ENCODE peak calls at places on chromosomes 13 and 19, in six cellular contexts. One of them, this sample, is unnamed. For H3K4me1, the result is how much of the 10 kb centered on the place peaks cover.

GRCh38 chr13:60836821-60837220 is 439.8 kb downstream of the TDRD3 start:
- DNase-seq in spleen: no peak
- DNase-seq in stomach: no peak
- DNase-seq in K562: no peak
- DNase-seq in HCT116: no peak
- DNase-seq in suprapubic skin: no peak
- DNase-seq in this sample: no peak

GRCh38 chr19:36707134-36707533 is 19.7 kb downstream of the ZNF567 start:
- DNase-seq in suprapubic skin: no peak
- DNase-seq in K562: no peak
- DNase-seq in spleen: no peak
- DNase-seq in stomach: no peak
- DNase-seq in HCT116: no peak
- DNase-seq in this sample: no peak

GRCh38 chr19:1247747-1248453 is 483 bp upstream of the MIDN start:
- DNase-seq in HCT116: no peak
- DNase-seq in stomach: peak
- DNase-seq in K562: no peak
- DNase-seq in spleen: peak
- DNase-seq in suprapubic skin: no peak
- DNase-seq in this sample: peak

GRCh38 chr19:41811036-41811435 is 14.6 kb downstream of the CEACAM3 start:
- DNase-seq in K562: no peak
- DNase-seq in HCT116: no peak
- DNase-seq in suprapubic skin: no peak
- DNase-seq in stomach: no peak
- DNase-seq in spleen: peak
- DNase-seq in this sample: no peak

GRCh38 chr19:11649941-11650340 is 52.7 kb downstream of the ZNF627 start:
- DNase-seq in stomach: no peak
- DNase-seq in HCT116: no peak
- DNase-seq in K562: no peak
- DNase-seq in spleen: no peak
- DNase-seq in suprapubic skin: no peak
- DNase-seq in this sample: no peak

GRCh38 chr19:40608957-40609356 is 7.8 kb downstream of the LTBP4 start:
- DNase-seq in suprapubic skin: no peak
- DNase-seq in HCT116: no peak
- DNase-seq in stomach: no peak
- DNase-seq in K562: no peak
- DNase-seq in spleen: no peak
- DNase-seq in this sample: no peak

GRCh38 chr13:44191504-44192171 is 182.0 kb upstream of the SERP2 start:
- DNase-seq in stomach: peak
- DNase-seq in spleen: no peak
- DNase-seq in HCT116: peak
- DNase-seq in K562: peak
- DNase-seq in suprapubic skin: no peak
- DNase-seq in this sample: peak

GRCh38 chr19:1469936-1470863 is 8.8 kb downstream of the C19orf25 start:
- DNase-seq in spleen: peak
- DNase-seq in stomach: peak
- DNase-seq in HCT116: peak
- DNase-seq in K562: peak
- DNase-seq in suprapubic skin: no peak
- DNase-seq in this sample: no peak

GRCh38 chr19:1067341-1068103 is 555 bp downstream of the ARHGAP45 start:
- DNase-seq in HCT116: no peak
- DNase-seq in stomach: no peak
- DNase-seq in K562: peak
- DNase-seq in suprapubic skin: no peak
- DNase-seq in spleen: peak
- DNase-seq in this sample: no peak

GRCh38 chr13:66899955-66900354 is 330.2 kb downstream of the PCDH9 start:
- DNase-seq in suprapubic skin: no peak
- DNase-seq in spleen: no peak
- DNase-seq in stomach: no peak
- DNase-seq in K562: no peak
- DNase-seq in HCT116: no peak
- DNase-seq in this sample: no peak

GRCh38 chr19:44653977-44654784 is 10.5 kb downstream of the PVR start:
- DNase-seq in suprapubic skin: no peak
- DNase-seq in HCT116: no peak
- DNase-seq in stomach: peak
- DNase-seq in K562: peak
- DNase-seq in spleen: peak
- DNase-seq in this sample: peak

GRCh38 chr19:8452446-8453123 is 7.8 kb downstream of the HNRNPM start:
- DNase-seq in K562: no peak
- DNase-seq in suprapubic skin: no peak
- DNase-seq in HCT116: no peak
- DNase-seq in spleen: no peak
- DNase-seq in stomach: no peak
- DNase-seq in this sample: no peak

GRCh38 chr19:8455018-8455417 is 10.2 kb downstream of the HNRNPM start:
- DNase-seq in spleen: no peak
- DNase-seq in HCT116: no peak
- DNase-seq in K562: no peak
- DNase-seq in suprapubic skin: no peak
- DNase-seq in stomach: no peak
- DNase-seq in this sample: no peak

GRCh38 chr19:8456064-8456463 is 11.3 kb downstream of the HNRNPM start:
- DNase-seq in suprapubic skin: no peak
- DNase-seq in K562: no peak
- DNase-seq in HCT116: no peak
- DNase-seq in stomach: no peak
- DNase-seq in spleen: no peak
- DNase-seq in this sample: no peak

GRCh38 chr19:8453616-8454015 is 8.8 kb downstream of the HNRNPM start:
- DNase-seq in HCT116: no peak
- DNase-seq in suprapubic skin: no peak
- DNase-seq in spleen: no peak
- DNase-seq in K562: no peak
- DNase-seq in stomach: no peak
- DNase-seq in this sample: no peak

GRCh38 chr19:8454218-8454617 is 9.4 kb downstream of the HNRNPM start:
- DNase-seq in stomach: no peak
- DNase-seq in suprapubic skin: no peak
- DNase-seq in K562: no peak
- DNase-seq in spleen: no peak
- DNase-seq in HCT116: no peak
- DNase-seq in this sample: no peak
- H3K4me1 ChIP-seq in stomach: half or more
- H3K4me1 ChIP-seq in suprapubic skin: half or more
- H3K4me1 ChIP-seq in K562: under half
- H3K4me1 ChIP-seq in spleen: half or more
- H3K4me1 ChIP-seq in HCT116: under half
- H3K4me1 ChIP-seq in this sample: under half

GRCh38 chr13:34939771-34940170 is 2.3 kb upstream of the NBEA start:
- DNase-seq in spleen: no peak
- DNase-seq in K562: no peak
- DNase-seq in stomach: no peak
- DNase-seq in suprapubic skin: no peak
- DNase-seq in HCT116: no peak
- DNase-seq in this sample: no peak

GRCh38 chr13:34941436-34941834 is 635 bp upstream of the NBEA start:
- DNase-seq in suprapubic skin: no peak
- DNase-seq in spleen: no peak
- DNase-seq in HCT116: no peak
- DNase-seq in K562: no peak
- DNase-seq in stomach: no peak
- DNase-seq in this sample: no peak

GRCh38 chr13:34942732-34943674 is 933 bp downstream of the NBEA start:
- DNase-seq in stomach: peak
- DNase-seq in suprapubic skin: peak
- DNase-seq in K562: no peak
- DNase-seq in spleen: peak
- DNase-seq in HCT116: no peak
- DNase-seq in this sample: peak

GRCh38 chr13:34943675-34944634 is 1.9 kb downstream of the NBEA start:
- DNase-seq in stomach: no peak
- DNase-seq in K562: no peak
- DNase-seq in HCT116: no peak
- DNase-seq in suprapubic skin: no peak
- DNase-seq in spleen: no peak
- DNase-seq in this sample: no peak

DNA sequence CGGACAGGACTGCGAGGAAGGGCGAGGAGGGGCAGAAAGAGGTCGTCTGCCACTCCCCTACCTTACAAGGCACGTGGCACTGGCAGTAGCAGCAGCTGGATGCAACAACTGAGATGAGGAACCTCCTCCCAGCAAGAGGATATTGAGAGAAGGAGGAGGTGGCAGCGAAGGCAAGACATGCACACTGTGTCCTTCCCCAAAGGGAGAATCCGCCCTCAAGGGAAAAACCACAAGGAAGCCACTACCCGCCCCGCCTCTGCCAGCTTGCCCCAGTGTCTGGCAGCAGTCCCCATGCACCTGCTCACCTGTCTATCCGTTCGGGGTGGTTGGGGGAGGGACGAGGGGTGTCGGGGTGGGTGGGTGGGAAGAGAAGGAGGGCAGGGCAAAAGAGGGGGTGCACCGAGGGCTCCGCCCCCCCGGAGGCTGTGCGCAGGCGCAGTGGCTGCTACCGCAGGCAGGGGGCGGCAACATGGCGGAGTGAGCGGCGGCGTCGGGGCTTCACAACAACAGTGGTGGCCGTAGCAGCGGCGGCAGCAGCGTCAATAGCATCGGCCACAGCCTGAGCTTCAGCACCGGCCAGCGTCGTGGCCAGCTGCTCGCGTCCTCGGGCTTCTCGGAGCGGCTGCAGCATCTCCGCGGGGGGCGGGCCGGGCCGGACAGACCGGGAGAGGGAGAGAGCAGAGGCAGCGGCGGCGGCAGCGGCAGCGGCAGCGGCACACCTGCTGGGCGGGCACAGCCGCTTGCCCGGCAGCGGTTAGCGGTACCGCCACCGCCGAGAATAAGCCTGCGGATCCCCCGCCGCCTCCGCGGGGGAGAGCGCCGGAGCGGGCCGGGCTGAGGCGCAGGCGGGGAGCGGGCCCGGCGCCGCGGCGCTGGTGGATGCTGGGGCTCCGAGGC is at the start of gene NBEA:
- DNase-seq in spleen: peak
- DNase-seq in HCT116: peak
- DNase-seq in K562: peak
- DNase-seq in suprapubic skin: peak
- DNase-seq in stomach: peak
- DNase-seq in this sample: peak
- TF ChIP-seq POLR2A in spleen: no peak
- TF ChIP-seq POLR2A in HCT116: peak
- TF ChIP-seq POLR2A in K562: no peak
- TF ChIP-seq POLR2A in suprapubic skin: no peak
- TF ChIP-seq POLR2A in stomach: no peak
- TF ChIP-seq POLR2A in this sample: peak

GRCh38 chr13:96093296-96094006 is 3.5 kb downstream of the HS6ST3 start:
- DNase-seq in HCT116: no peak
- DNase-seq in suprapubic skin: no peak
- DNase-seq in stomach: no peak
- DNase-seq in K562: no peak
- DNase-seq in spleen: no peak
- DNase-seq in this sample: no peak

GRCh38 chr13:96089749-96090239 is at the start of gene HS6ST3:
- DNase-seq in stomach: peak
- DNase-seq in suprapubic skin: no peak
- DNase-seq in K562: no peak
- DNase-seq in HCT116: peak
- DNase-seq in spleen: no peak
- DNase-seq in this sample: peak

GRCh38 chr13:96090240-96091101 is 564 bp downstream of the HS6ST3 start:
- DNase-seq in suprapubic skin: no peak
- DNase-seq in HCT116: no peak
- DNase-seq in K562: peak
- DNase-seq in spleen: no peak
- DNase-seq in stomach: peak
- DNase-seq in this sample: no peak

GRCh38 chr13:96091932-96092253 is 2.0 kb downstream of the HS6ST3 start:
- DNase-seq in stomach: no peak
- DNase-seq in spleen: no peak
- DNase-seq in K562: no peak
- DNase-seq in HCT116: no peak
- DNase-seq in suprapubic skin: no peak
- DNase-seq in this sample: no peak

DNA sequence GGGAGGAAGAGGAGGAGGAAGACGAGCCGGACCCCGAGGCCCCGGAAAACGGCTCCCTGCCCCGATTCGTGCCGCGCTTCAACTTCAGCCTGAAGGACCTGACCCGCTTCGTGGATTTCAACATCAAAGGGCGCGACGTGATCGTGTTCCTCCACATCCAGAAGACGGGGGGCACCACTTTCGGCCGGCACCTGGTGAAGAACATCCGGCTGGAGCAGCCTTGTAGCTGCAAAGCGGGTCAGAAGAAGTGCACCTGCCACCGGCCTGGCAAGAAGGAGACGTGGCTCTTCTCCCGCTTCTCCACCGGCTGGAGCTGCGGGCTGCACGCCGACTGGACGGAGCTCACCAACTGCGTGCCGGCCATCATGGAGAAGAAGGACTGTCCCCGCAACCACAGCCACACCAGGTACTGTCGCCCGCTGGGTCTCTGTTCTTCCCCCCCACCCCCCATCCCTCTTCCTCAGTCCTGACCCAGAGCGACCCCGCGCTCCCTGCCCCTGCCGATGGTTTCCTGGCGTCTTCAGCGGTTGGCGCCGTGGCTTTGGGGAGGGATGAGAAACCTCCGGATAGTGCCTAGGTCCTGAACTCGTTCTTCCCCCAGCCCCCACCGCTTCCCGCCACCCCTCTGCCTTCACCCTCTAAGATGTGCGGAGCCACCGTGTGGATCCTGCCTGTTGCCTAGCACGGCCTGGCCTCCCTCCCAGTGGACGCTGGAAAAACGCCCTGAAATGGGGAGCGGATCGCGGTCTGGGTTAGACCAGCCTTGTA is 1.4 kb downstream of the HS6ST3 start:
- DNase-seq in K562: no peak
- DNase-seq in stomach: peak
- DNase-seq in spleen: no peak
- DNase-seq in HCT116: no peak
- DNase-seq in suprapubic skin: peak
- DNase-seq in this sample: no peak
- TF ChIP-seq POLR2AphosphoS5 in K562: no peak
- TF ChIP-seq POLR2AphosphoS5 in stomach: no peak
- TF ChIP-seq POLR2AphosphoS5 in spleen: no peak
- TF ChIP-seq POLR2AphosphoS5 in HCT116: no peak
- TF ChIP-seq POLR2AphosphoS5 in suprapubic skin: no peak
- TF ChIP-seq POLR2AphosphoS5 in this sample: no peak

DNA sequence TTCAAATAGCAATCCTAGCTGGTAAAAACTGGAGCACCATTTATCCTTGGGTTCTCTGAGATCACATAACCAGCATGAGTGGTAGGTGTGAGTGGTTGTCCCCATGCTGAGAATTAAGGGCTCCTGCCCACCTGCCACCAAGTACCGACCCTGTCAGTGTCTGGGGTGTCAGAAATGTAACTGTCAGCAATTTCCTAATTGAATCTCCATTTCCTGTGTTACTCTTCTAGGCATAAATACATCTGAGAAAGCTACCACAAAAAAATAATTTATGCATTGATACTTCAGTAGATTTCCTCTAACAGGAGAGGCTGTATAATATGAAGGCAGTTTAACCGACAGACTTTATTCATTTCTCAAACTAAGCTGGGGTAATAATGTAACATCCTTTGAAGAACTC is 25.1 kb downstream of the CPB2 start:
- DNase-seq in suprapubic skin: no peak
- DNase-seq in HCT116: no peak
- DNase-seq in stomach: no peak
- DNase-seq in spleen: no peak
- DNase-seq in K562: no peak
- DNase-seq in this sample: no peak
- H3K4me1 ChIP-seq in suprapubic skin: under half
- H3K4me1 ChIP-seq in HCT116: under half
- H3K4me1 ChIP-seq in stomach: under half
- H3K4me1 ChIP-seq in spleen: under half
- H3K4me1 ChIP-seq in K562: under half
- H3K4me1 ChIP-seq in this sample: under half

This sample was measured in prostate gland.